ENCODE peak calls at places on chromosome 14, in nine cellular contexts. One of them, this sample, is unnamed.

GRCh38 chr14:52844262-52845060 is 53.1 kb upstream of the GNPNAT1 start:
- DNase-seq in activated CD4-positive, alpha-beta T cell treated with anti-CD3 and anti-CD28 coated beads, Interleukin-2, amount 50 U/mL, for 1 hour: no peak
- DNase-seq in GM04504: no peak
- DNase-seq in HL-60: no peak
- DNase-seq in MV-4-11: peak; percentile 41
- DNase-seq in left colon: no peak
- DNase-seq in naive thymus-derived CD4-positive, alpha-beta T cell: no peak
- DNase-seq in SW 1271: no peak
- DNase-seq in hepatocyte: no peak
- DNase-seq in this sample: peak; percentile 63

GRCh38 chr14:26811756-26812305 is 214.0 kb upstream of the NOVA1 start:
- DNase-seq in activated CD4-positive, alpha-beta T cell treated with anti-CD3 and anti-CD28 coated beads, Interleukin-2, amount 50 U/mL, for 1 hour: no peak
- DNase-seq in GM04504: no peak
- DNase-seq in HL-60: no peak
- DNase-seq in MV-4-11: no peak
- DNase-seq in left colon: no peak
- DNase-seq in naive thymus-derived CD4-positive, alpha-beta T cell: no peak
- DNase-seq in SW 1271: no peak
- DNase-seq in hepatocyte: no peak
- DNase-seq in this sample: no peak

GRCh38 chr14:81801921-81802320 is 268.3 kb upstream of the SEL1L start:
- DNase-seq in activated CD4-positive, alpha-beta T cell treated with anti-CD3 and anti-CD28 coated beads, Interleukin-2, amount 50 U/mL, for 1 hour: no peak
- DNase-seq in GM04504: no peak
- DNase-seq in HL-60: no peak
- DNase-seq in MV-4-11: no peak
- DNase-seq in left colon: no peak
- DNase-seq in naive thymus-derived CD4-positive, alpha-beta T cell: no peak
- DNase-seq in SW 1271: no peak
- DNase-seq in hepatocyte: no peak
- DNase-seq in this sample: no peak

GRCh38 chr14:64702493-64703392 is 1.5 kb upstream of the PLEKHG3 start:
- DNase-seq in activated CD4-positive, alpha-beta T cell treated with anti-CD3 and anti-CD28 coated beads, Interleukin-2, amount 50 U/mL, for 1 hour: peak; percentile 28
- DNase-seq in GM04504: no peak
- DNase-seq in HL-60: no peak
- DNase-seq in MV-4-11: no peak
- DNase-seq in left colon: peak; percentile 87
- DNase-seq in naive thymus-derived CD4-positive, alpha-beta T cell: no peak
- DNase-seq in SW 1271: no peak
- DNase-seq in hepatocyte: peak; percentile 84
- DNase-seq in this sample: no peak

GRCh38 chr14:33323979-33324378 is 385.3 kb downstream of the NPAS3 start:
- DNase-seq in activated CD4-positive, alpha-beta T cell treated with anti-CD3 and anti-CD28 coated beads, Interleukin-2, amount 50 U/mL, for 1 hour: no peak
- DNase-seq in GM04504: no peak
- DNase-seq in HL-60: no peak
- DNase-seq in MV-4-11: no peak
- DNase-seq in left colon: no peak
- DNase-seq in naive thymus-derived CD4-positive, alpha-beta T cell: no peak
- DNase-seq in SW 1271: no peak
- DNase-seq in hepatocyte: no peak
- DNase-seq in this sample: no peak

GRCh38 chr14:92456215-92457017 is 57.2 kb upstream of the RIN3 start:
- DNase-seq in activated CD4-positive, alpha-beta T cell treated with anti-CD3 and anti-CD28 coated beads, Interleukin-2, amount 50 U/mL, for 1 hour: no peak
- DNase-seq in GM04504: peak; percentile 53
- DNase-seq in HL-60: peak; percentile 80
- DNase-seq in MV-4-11: peak; percentile 82
- DNase-seq in left colon: no peak
- DNase-seq in naive thymus-derived CD4-positive, alpha-beta T cell: no peak
- DNase-seq in SW 1271: peak; percentile 66
- DNase-seq in hepatocyte: peak; percentile 83
- DNase-seq in this sample: peak; percentile 80

GRCh38 chr14:95885278-95885677 is 8.6 kb downstream of the TUNAR start:
- DNase-seq in activated CD4-positive, alpha-beta T cell treated with anti-CD3 and anti-CD28 coated beads, Interleukin-2, amount 50 U/mL, for 1 hour: no peak
- DNase-seq in GM04504: no peak
- DNase-seq in HL-60: no peak
- DNase-seq in MV-4-11: no peak
- DNase-seq in left colon: no peak
- DNase-seq in naive thymus-derived CD4-positive, alpha-beta T cell: no peak
- DNase-seq in SW 1271: no peak
- DNase-seq in hepatocyte: no peak
- DNase-seq in this sample: no peak

GRCh38 chr14:104745431-104745830 is 7.5 kb upstream of the SIVA1 start:
- DNase-seq in activated CD4-positive, alpha-beta T cell treated with anti-CD3 and anti-CD28 coated beads, Interleukin-2, amount 50 U/mL, for 1 hour: no peak
- DNase-seq in GM04504: no peak
- DNase-seq in HL-60: no peak
- DNase-seq in MV-4-11: no peak
- DNase-seq in left colon: no peak
- DNase-seq in naive thymus-derived CD4-positive, alpha-beta T cell: no peak
- DNase-seq in SW 1271: no peak
- DNase-seq in hepatocyte: no peak
- DNase-seq in this sample: no peak

GRCh38 chr14:64775081-64775777 is 71.0 kb downstream of the PLEKHG3 start:
- DNase-seq in activated CD4-positive, alpha-beta T cell treated with anti-CD3 and anti-CD28 coated beads, Interleukin-2, amount 50 U/mL, for 1 hour: no peak
- DNase-seq in GM04504: no peak
- DNase-seq in HL-60: no peak
- DNase-seq in MV-4-11: no peak
- DNase-seq in left colon: no peak
- DNase-seq in naive thymus-derived CD4-positive, alpha-beta T cell: no peak
- DNase-seq in SW 1271: no peak
- DNase-seq in hepatocyte: no peak
- DNase-seq in this sample: no peak

GRCh38 chr14:35355981-35356839 is 48.3 kb downstream of the NFKBIA start:
- DNase-seq in activated CD4-positive, alpha-beta T cell treated with anti-CD3 and anti-CD28 coated beads, Interleukin-2, amount 50 U/mL, for 1 hour: no peak
- DNase-seq in GM04504: no peak
- DNase-seq in HL-60: no peak
- DNase-seq in MV-4-11: no peak
- DNase-seq in left colon: peak; percentile 95
- DNase-seq in naive thymus-derived CD4-positive, alpha-beta T cell: no peak
- DNase-seq in SW 1271: no peak
- DNase-seq in hepatocyte: peak; percentile 86
- DNase-seq in this sample: no peak

This sample was measured in heart left ventricle.